ENCODE peak calls at places on chromosomes 12 and 14, in eight cellular contexts. B, Q, E, P, U, O, W and A are unnamed samples.

GRCh38 chr14:90849787-90850444 is 33.7 kb upstream of the TTC7B start:
- DNase-seq in P (no peak), E (no peak), B (no peak), U (no peak), O (no peak), Q (no peak), W (no peak), A (no peak)

GRCh38 chr12:124044809-124045321 is 71.8 kb downstream of the ZNF664 start:
- DNase-seq in W (no peak), O (no peak), B (no peak), E (no peak), U (no peak), Q (no peak), P (no peak), A (no peak)

GRCh38 chr12:103632554-103633216 is 45.6 kb downstream of the STAB2 start:
- DNase-seq in E (peak), P (peak), B (peak), O (no peak), U (peak), Q (peak), W (peak), A (peak)

GRCh38 chr14:101031721-101032120 is 128.2 kb upstream of the RTL1 start:
- DNase-seq in Q (no peak), P (no peak), E (no peak), O (no peak), B (no peak), U (no peak), W (no peak), A (no peak)

GRCh38 chr12:58530421-58531067 is 389.8 kb downstream of the LRIG3 start:
- DNase-seq in P (no peak), W (no peak), E (no peak), U (no peak), Q (no peak), B (no peak), O (peak), A (no peak)

GRCh38 chr12:105477873-105478272 is 147.4 kb downstream of the C12orf75 start:
- DNase-seq in Q (no peak), E (no peak), O (no peak), B (no peak), U (no peak), W (no peak), P (no peak), A (no peak)

GRCh38 chr12:3071107-3071506 is 6.1 kb upstream of the TSPAN9 start:
- DNase-seq in U (no peak), W (no peak), B (no peak), E (no peak), P (no peak), O (no peak), Q (no peak), A (no peak)

GRCh38 chr12:19885092-19885813 is 446.0 kb downstream of the AEBP2 start:
- DNase-seq in B (no peak), Q (no peak), O (no peak), U (no peak), P (peak), W (no peak), E (no peak), A (no peak)

GRCh38 chr12:110102255-110102654 is 21.9 kb upstream of the IFT81 start:
- DNase-seq in P (peak), U (peak), O (peak), W (peak), Q (peak), B (no peak), E (no peak), A (peak)

GRCh38 chr12:3684449-3685051 is 68.4 kb downstream of the CRACR2A start:
- DNase-seq in U (no peak), E (no peak), Q (no peak), P (no peak), B (no peak), W (no peak), O (no peak), A (no peak)

GRCh38 chr12:102568151-102568815 is 87.9 kb upstream of the IGF1 start:
- DNase-seq in O (no peak), W (no peak), Q (no peak), E (no peak), B (no peak), P (no peak), U (peak), A (no peak)

GRCh38 chr12:1047898-1048660 is 57.1 kb downstream of the ERC1 start:
- DNase-seq in Q (no peak), U (no peak), W (no peak), P (no peak), E (no peak), O (no peak), B (no peak), A (peak)

GRCh38 chr12:50162225-50162624 is 4.9 kb downstream of the CERS5 start:
- DNase-seq in O (no peak), Q (no peak), B (no peak), W (no peak), P (no peak), U (no peak), E (no peak), A (no peak)

GRCh38 chr12:46549527-46550265 is 177.1 kb upstream of the SLC38A2 start:
- DNase-seq in W (no peak), E (no peak), U (no peak), Q (peak), O (no peak), P (no peak), B (no peak), A (no peak)

GRCh38 chr12:10873374-10873773 is 10.7 kb downstream of the PRH1 start:
- DNase-seq in W (no peak), B (no peak), E (no peak), Q (no peak), U (no peak), O (no peak), P (no peak), A (no peak)

GRCh38 chr14:51780006-51780692 is 80.3 kb upstream of the GNG2 start:
- DNase-seq in O (peak), W (peak), B (peak), Q (peak), P (peak), U (peak), E (peak), A (peak)

GRCh38 chr12:126915309-126915708 is 1351.7 kb upstream of the TMEM132C start:
- DNase-seq in E (no peak), U (no peak), P (no peak), Q (no peak), O (no peak), W (no peak), B (no peak), A (no peak)

GRCh38 chr14:99226687-99227086 is 45.3 kb downstream of the BCL11B start:
- DNase-seq in Q (no peak), W (no peak), E (no peak), U (no peak), B (no peak), O (no peak), P (no peak), A (no peak)

GRCh38 chr12:6952121-6952859 is 1.1 kb downstream of the PTPN6 start:
- DNase-seq in Q (no peak), W (no peak), P (peak), O (no peak), E (no peak), B (no peak), U (no peak), A (no peak)

GRCh38 chr12:32595251-32595650 is 83.8 kb upstream of the DNM1L start:
- DNase-seq in W (no peak), P (no peak), Q (no peak), B (no peak), E (no peak), U (no peak), O (peak), A (no peak)

GRCh38 chr14:23183076-23183475 is 384 bp downstream of the SLC7A8 start:
- DNase-seq in P (no peak), Q (no peak), W (no peak), O (no peak), E (no peak), U (no peak), B (no peak), A (no peak)

GRCh38 chr14:68942281-68943035 is 36.6 kb downstream of the ACTN1 start:
- DNase-seq in U (no peak), P (no peak), Q (no peak), B (no peak), O (no peak), W (no peak), E (no peak), A (peak)

GRCh38 chr14:96267336-96267735 is 11.3 kb downstream of the BDKRB1 start:
- DNase-seq in W (no peak), O (no peak), E (no peak), P (no peak), B (no peak), Q (no peak), U (no peak), A (no peak)

GRCh38 chr12:32399373-32400113 is at the start of gene FGD4:
- DNase-seq in O (peak), E (peak), U (peak), B (peak), P (peak), Q (peak), W (no peak), A (peak)

GRCh38 chr14:50714452-50715073 is 46.5 kb upstream of the SAV1 start:
- DNase-seq in U (no peak), W (peak), E (no peak), O (peak), Q (no peak), B (no peak), P (no peak), A (peak)